ENCODE peak calls at places on chromosomes 7 and 10, in six cellular contexts. One of them, this sample, is unnamed.

GRCh38 chr7:832292-832967 is at the start of gene SUN1:
- DNase-seq in HCT116: peak; percentile 87
- DNase-seq in K562: no peak
- DNase-seq in GM12878: peak; percentile 26
- DNase-seq in HepG2: peak; percentile 13
- DNase-seq in H1: no peak
- DNase-seq in this sample: no peak

GRCh38 chr7:23713285-23714235 is 3.5 kb downstream of the STK31 start:
- DNase-seq in HCT116: no peak
- DNase-seq in K562: no peak
- DNase-seq in H1: no peak
- DNase-seq in GM12878: no peak
- DNase-seq in HepG2: peak; percentile 6
- DNase-seq in this sample: no peak

GRCh38 chr10:77004917-77005564 is 632.6 kb downstream of the KCNMA1 start:
- DNase-seq in GM12878: no peak
- DNase-seq in K562: peak; percentile 50
- DNase-seq in HCT116: peak; percentile 18
- DNase-seq in H1: no peak
- DNase-seq in HepG2: peak; percentile 32
- DNase-seq in this sample: peak; percentile 39

GRCh38 chr10:71613303-71613777 is 106.2 kb downstream of the C10orf105 start:
- DNase-seq in HCT116: peak; percentile 12
- DNase-seq in HepG2: no peak
- DNase-seq in H1: no peak
- DNase-seq in K562: peak; percentile 68
- DNase-seq in GM12878: no peak
- DNase-seq in this sample: no peak

GRCh38 chr7:151590801-151591771 is 71.4 kb upstream of the RHEB start:
- DNase-seq in H1: no peak
- DNase-seq in K562: no peak
- DNase-seq in GM12878: no peak
- DNase-seq in HCT116: no peak
- DNase-seq in HepG2: no peak
- DNase-seq in this sample: no peak

GRCh38 chr7:42736931-42737330 is 174.9 kb downstream of the C7orf25 start:
- DNase-seq in GM12878: no peak
- DNase-seq in HepG2: no peak
- DNase-seq in H1: no peak
- DNase-seq in K562: peak; percentile 16
- DNase-seq in HCT116: no peak
- DNase-seq in this sample: no peak

GRCh38 chr7:83365746-83366145 is 203.1 kb upstream of the PCLO start:
- DNase-seq in K562: no peak
- DNase-seq in GM12878: no peak
- DNase-seq in HCT116: no peak
- DNase-seq in H1: no peak
- DNase-seq in HepG2: no peak
- DNase-seq in this sample: no peak

GRCh38 chr10:86066696-86067095 is 299.9 kb downstream of the GRID1 start:
- DNase-seq in H1: no peak
- DNase-seq in HCT116: no peak
- DNase-seq in K562: no peak
- DNase-seq in GM12878: no peak
- DNase-seq in HepG2: no peak
- DNase-seq in this sample: no peak

GRCh38 chr10:52409195-52409594 is 95.1 kb downstream of the DKK1 start:
- DNase-seq in HCT116: no peak
- DNase-seq in GM12878: no peak
- DNase-seq in K562: no peak
- DNase-seq in H1: no peak
- DNase-seq in HepG2: no peak
- DNase-seq in this sample: no peak

GRCh38 chr10:78896169-78896931 is 172.4 kb upstream of the ZMIZ1 start:
- DNase-seq in H1: no peak
- DNase-seq in GM12878: no peak
- DNase-seq in HepG2: no peak
- DNase-seq in K562: no peak
- DNase-seq in HCT116: no peak
- DNase-seq in this sample: no peak

GRCh38 chr10:99870051-99870730 is 87.8 kb downstream of the ABCC2 start:
- DNase-seq in H1: no peak
- DNase-seq in K562: no peak
- DNase-seq in HepG2: no peak
- DNase-seq in HCT116: no peak
- DNase-seq in GM12878: no peak
- DNase-seq in this sample: no peak

GRCh38 chr7:139084709-139085108 is 24.8 kb downstream of the ZC3HAV1 start:
- DNase-seq in K562: no peak
- DNase-seq in HCT116: no peak
- DNase-seq in GM12878: no peak
- DNase-seq in HepG2: no peak
- DNase-seq in H1: no peak
- DNase-seq in this sample: no peak

GRCh38 chr10:73459683-73460314 is 26.4 kb upstream of the MSS51 start:
- DNase-seq in HepG2: no peak
- DNase-seq in GM12878: no peak
- DNase-seq in HCT116: no peak
- DNase-seq in H1: no peak
- DNase-seq in K562: peak; percentile 17
- DNase-seq in this sample: no peak

GRCh38 chr7:41107938-41108448 is 594.9 kb downstream of the INHBA start:
- DNase-seq in HepG2: peak; percentile 3
- DNase-seq in K562: no peak
- DNase-seq in H1: no peak
- DNase-seq in HCT116: no peak
- DNase-seq in GM12878: peak; percentile 4
- DNase-seq in this sample: no peak

GRCh38 chr7:158406817-158407216 is 180.8 kb downstream of the PTPRN2 start:
- DNase-seq in HepG2: no peak
- DNase-seq in H1: no peak
- DNase-seq in K562: no peak
- DNase-seq in HCT116: no peak
- DNase-seq in GM12878: no peak
- DNase-seq in this sample: no peak

GRCh38 chr7:151736403-151736909 is 140.5 kb downstream of the PRKAG2 start:
- DNase-seq in HepG2: peak; percentile 16
- DNase-seq in K562: no peak
- DNase-seq in GM12878: no peak
- DNase-seq in HCT116: peak; percentile 65
- DNase-seq in H1: peak; percentile 44
- DNase-seq in this sample: peak; percentile 66

GRCh38 chr10:3886191-3886590 is 101.2 kb upstream of the KLF6 start:
- DNase-seq in GM12878: no peak
- DNase-seq in HCT116: no peak
- DNase-seq in H1: peak; percentile 25
- DNase-seq in K562: peak; percentile 40
- DNase-seq in HepG2: no peak
- DNase-seq in this sample: no peak

GRCh38 chr10:36019749-36020148 is 377.7 kb upstream of the FZD8 start:
- DNase-seq in H1: no peak
- DNase-seq in GM12878: no peak
- DNase-seq in K562: no peak
- DNase-seq in HepG2: no peak
- DNase-seq in HCT116: no peak
- DNase-seq in this sample: no peak

GRCh38 chr7:11212816-11213215 is 239.1 kb downstream of the PHF14 start:
- DNase-seq in HCT116: no peak
- DNase-seq in H1: no peak
- DNase-seq in K562: no peak
- DNase-seq in HepG2: no peak
- DNase-seq in GM12878: no peak
- DNase-seq in this sample: no peak

GRCh38 chr7:121515181-121515580 is 119.1 kb upstream of the FAM3C start:
- DNase-seq in HepG2: no peak
- DNase-seq in K562: no peak
- DNase-seq in H1: no peak
- DNase-seq in GM12878: no peak
- DNase-seq in HCT116: no peak
- DNase-seq in this sample: no peak

GRCh38 chr7:121516791-121517305 is 120.7 kb upstream of the FAM3C start:
- DNase-seq in HCT116: no peak
- DNase-seq in K562: no peak
- DNase-seq in H1: no peak
- DNase-seq in HepG2: no peak
- DNase-seq in GM12878: no peak
- DNase-seq in this sample: no peak

GRCh38 chr7:121513105-121513504 is 117.0 kb upstream of the FAM3C start:
- DNase-seq in K562: no peak
- DNase-seq in H1: no peak
- DNase-seq in GM12878: no peak
- DNase-seq in HCT116: no peak
- DNase-seq in HepG2: no peak
- DNase-seq in this sample: no peak

GRCh38 chr7:121519548-121520521 is 123.7 kb upstream of the FAM3C start:
- DNase-seq in HCT116: no peak
- DNase-seq in K562: no peak
- DNase-seq in H1: no peak
- DNase-seq in HepG2: no peak
- DNase-seq in GM12878: no peak
- DNase-seq in this sample: no peak

DNA sequence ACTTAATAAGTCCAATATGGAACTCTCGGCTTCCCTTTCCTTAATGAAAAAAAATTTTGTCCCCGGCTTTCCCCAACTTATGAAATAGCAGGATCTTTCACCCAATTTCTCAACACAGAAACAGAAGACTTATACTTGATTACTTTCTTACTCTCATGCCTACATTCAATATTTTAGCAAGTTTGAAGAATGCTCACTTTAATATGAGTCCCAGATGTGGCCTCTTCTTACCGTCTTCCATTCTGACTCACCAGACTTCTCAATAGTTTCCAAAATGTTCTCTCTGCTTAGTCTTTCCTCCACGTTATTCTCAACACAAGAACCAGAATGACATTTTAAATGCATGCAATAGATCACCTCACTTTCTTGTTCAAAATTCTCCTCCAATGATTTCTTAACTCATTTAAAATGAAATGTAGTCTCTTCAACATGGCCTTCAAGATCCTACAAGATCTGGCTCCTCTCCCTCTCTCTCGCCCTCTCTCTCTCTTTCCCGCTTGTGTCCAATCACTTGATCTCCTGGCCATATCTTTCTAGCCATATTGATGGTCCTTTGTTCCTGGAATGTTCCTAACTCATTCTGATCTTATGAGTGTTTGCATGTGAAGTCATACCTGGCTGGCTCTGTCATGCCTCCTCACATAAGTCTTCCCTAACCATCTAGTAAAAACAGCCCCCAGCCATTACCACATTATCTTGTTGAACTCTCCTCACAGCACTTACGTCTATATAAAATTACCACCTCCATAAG is 119.7 kb upstream of the FAM3C start:
- DNase-seq in K562: no peak
- DNase-seq in HepG2: no peak
- DNase-seq in H1: no peak
- DNase-seq in GM12878: no peak
- DNase-seq in HCT116: no peak
- DNase-seq in this sample: no peak
- H3K36me3 ChIP-seq in K562: no peaks in the 10 kb centered on the region
- H3K36me3 ChIP-seq in HepG2: no peaks in the 10 kb centered on the region
- H3K36me3 ChIP-seq in H1: no peaks in the 10 kb centered on the region
- H3K36me3 ChIP-seq in GM12878: no peaks in the 10 kb centered on the region
- H3K36me3 ChIP-seq in HCT116: peaks cover 6% of the 10 kb centered on the region
- H3K36me3 ChIP-seq in this sample: no peaks in the 10 kb centered on the region

GRCh38 chr10:13555884-13556529 is 27.2 kb upstream of the BEND7 start:
- DNase-seq in HCT116: no peak
- DNase-seq in GM12878: no peak
- DNase-seq in H1: no peak
- DNase-seq in K562: no peak
- DNase-seq in HepG2: no peak
- DNase-seq in this sample: no peak

GRCh38 chr10:13550813-13551212 is 22.0 kb upstream of the BEND7 start:
- DNase-seq in HCT116: no peak
- DNase-seq in K562: no peak
- DNase-seq in GM12878: no peak
- DNase-seq in HepG2: no peak
- DNase-seq in H1: no peak
- DNase-seq in this sample: no peak
- TF ChIP-seq ZNF274 in HCT116: no peak
- TF ChIP-seq ZNF274 in K562: no peak
- TF ChIP-seq ZNF274 in GM12878: no peak
- TF ChIP-seq ZNF274 in HepG2: no peak
- TF ChIP-seq ZNF274 in H1: no peak
- TF ChIP-seq ZNF274 in this sample: no peak

DNA sequence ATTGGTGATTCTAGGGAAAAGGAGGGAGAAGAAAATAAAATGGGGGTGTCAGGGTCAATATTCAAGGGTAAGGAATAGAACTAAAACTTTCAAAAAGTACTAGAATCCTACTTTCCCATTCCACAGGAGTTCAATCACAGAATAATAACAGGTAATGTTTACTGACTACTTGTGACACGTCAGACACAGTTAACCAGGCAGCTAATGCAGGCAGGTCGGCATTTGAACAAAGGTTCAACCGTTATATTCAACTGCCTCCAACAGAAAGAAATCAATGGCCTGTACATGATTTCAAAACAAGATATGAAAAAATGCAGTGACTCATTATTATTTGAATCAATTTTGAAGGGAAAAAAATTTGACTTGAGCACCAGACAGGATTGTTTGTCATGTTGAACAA is 3.1 kb downstream of the ASB15 start:
- DNase-seq in GM12878: no peak
- DNase-seq in HepG2: no peak
- DNase-seq in H1: no peak
- DNase-seq in HCT116: no peak
- DNase-seq in K562: no peak
- DNase-seq in this sample: no peak
- H3K4me1 ChIP-seq in GM12878: no peaks in the 10 kb centered on the region
- H3K4me1 ChIP-seq in HepG2: no peaks in the 10 kb centered on the region
- H3K4me1 ChIP-seq in H1: no peaks in the 10 kb centered on the region
- H3K4me1 ChIP-seq in HCT116: no peaks in the 10 kb centered on the region
- H3K4me1 ChIP-seq in K562: no peaks in the 10 kb centered on the region
- H3K4me1 ChIP-seq in this sample: no peaks in the 10 kb centered on the region

GRCh38 chr7:102170417-102170970 is 116.2 kb upstream of the SH2B2 start:
- DNase-seq in HCT116: no peak
- DNase-seq in H1: no peak
- DNase-seq in GM12878: no peak
- DNase-seq in HepG2: no peak
- DNase-seq in K562: no peak
- DNase-seq in this sample: no peak

GRCh38 chr7:102169651-102170416 is 116.8 kb upstream of the SH2B2 start:
- DNase-seq in K562: no peak
- DNase-seq in HepG2: no peak
- DNase-seq in HCT116: no peak
- DNase-seq in GM12878: no peak
- DNase-seq in H1: no peak
- DNase-seq in this sample: no peak

GRCh38 chr7:102165136-102165535 is 121.5 kb upstream of the SH2B2 start:
- DNase-seq in GM12878: no peak
- DNase-seq in K562: no peak
- DNase-seq in HepG2: no peak
- DNase-seq in H1: no peak
- DNase-seq in HCT116: no peak
- DNase-seq in this sample: no peak

DNA sequence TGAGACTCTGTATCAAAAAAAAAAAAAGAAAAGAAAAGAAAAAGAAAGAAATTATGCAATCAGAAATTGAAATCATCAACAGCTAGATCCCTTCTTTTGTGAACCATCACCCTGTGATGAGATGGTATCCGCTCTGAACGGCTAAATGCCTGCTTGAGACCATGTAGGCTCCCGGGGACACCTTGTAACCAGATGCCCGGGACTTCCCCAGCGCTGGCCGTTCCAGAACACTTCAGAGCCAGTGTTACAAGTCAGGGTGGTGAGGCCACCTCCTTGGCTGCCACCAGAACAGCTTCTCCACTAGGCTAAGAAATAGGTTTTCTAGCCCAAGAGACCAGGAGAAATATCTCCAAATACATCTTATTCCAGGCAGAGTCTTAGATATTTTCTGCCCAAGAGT is 119.4 kb upstream of the SH2B2 start:
- DNase-seq in H1: no peak
- DNase-seq in K562: no peak
- DNase-seq in HepG2: no peak
- DNase-seq in GM12878: no peak
- DNase-seq in HCT116: no peak
- DNase-seq in this sample: no peak
- H3K36me3 ChIP-seq in H1: no peaks in the 10 kb centered on the region
- H3K36me3 ChIP-seq in K562: peaks cover 39% of the 10 kb centered on the region
- H3K36me3 ChIP-seq in HepG2: peaks cover 44% of the 10 kb centered on the region
- H3K36me3 ChIP-seq in GM12878: no peaks in the 10 kb centered on the region
- H3K36me3 ChIP-seq in HCT116: no peaks in the 10 kb centered on the region
- H3K36me3 ChIP-seq in this sample: peaks cover 10% of the 10 kb centered on the region